ENCODE peak calls at places on chromosomes 13 and 19, in ten cellular contexts. H is left colon; Y is RCC 7860; K is CD8-positive, alpha-beta T cell; V is AG04450; P is foreskin fibroblast; E is effector CD8-positive, alpha-beta T cell; X is GM12892; W is cardiac fibroblast; T is WTC11. D is an unnamed sample.
A peak's percentile ranks its signal among the peaks of the same experiment; 100 is the strongest.

GRCh38 chr13:73556902-73557301 is 498.1 kb downstream of the KLF5 start:
- DNase-seq in E (no peak), H (no peak), V (no peak), P (no peak), T (no peak), Y (no peak), K (no peak), W (peak; percentile 13), X (no peak), D (no peak)

GRCh38 chr19:41998246-41999020 is 4.4 kb upstream of the ATP1A3 start:
- DNase-seq in X (peak; percentile 63), V (no peak), Y (no peak), E (no peak), W (peak; percentile 47), H (no peak), P (peak; percentile 80), K (peak; percentile 28), T (peak; percentile 80), D (no peak)

GRCh38 chr13:26529441-26529840 is 28.0 kb upstream of the WASF3 start:
- DNase-seq in Y (no peak), W (peak; percentile 71), V (peak; percentile 26), H (no peak), T (peak; percentile 77), K (no peak), X (no peak), E (no peak), P (peak; percentile 81), D (peak; percentile 51)

GRCh38 chr19:40398417-40399056 is 8.6 kb upstream of the HIPK4 start:
- DNase-seq in Y (no peak), V (no peak), H (peak; percentile 57), K (peak; percentile 52), W (no peak), E (peak; percentile 66), X (no peak), P (peak; percentile 57), T (peak; percentile 92), D (peak; percentile 53)

GRCh38 chr13:87769445-87769844 is 98.3 kb downstream of the SLITRK5 start:
- DNase-seq in T (no peak), X (no peak), Y (no peak), K (no peak), V (no peak), E (no peak), P (no peak), W (no peak), H (no peak), D (no peak)

GRCh38 chr13:47188802-47189201 is 291.9 kb upstream of the HTR2A start:
- DNase-seq in E (no peak), P (peak; percentile 96), Y (no peak), W (peak; percentile 87), V (no peak), X (no peak), T (no peak), K (no peak), H (no peak), D (no peak)

GRCh38 chr13:29991343-29991742 is 140.9 kb upstream of the UBL3 start:
- DNase-seq in E (no peak), P (peak; percentile 95), T (no peak), H (no peak), Y (peak; percentile 93), K (no peak), X (no peak), V (peak; percentile 48), W (peak; percentile 76), D (no peak)

GRCh38 chr19:34459614-34460013 is 21.9 kb upstream of the WTIP start:
- DNase-seq in Y (no peak), H (no peak), X (no peak), K (no peak), P (no peak), T (no peak), W (no peak), V (no peak), E (no peak), D (peak; percentile 59)

GRCh38 chr19:974564-975257 is 9.4 kb upstream of the WDR18 start:
- DNase-seq in E (no peak), V (no peak), X (no peak), H (no peak), T (no peak), P (no peak), K (no peak), W (no peak), Y (no peak), D (no peak)

GRCh38 chr13:112248909-112249592 is 127.1 kb upstream of the SPACA7 start:
- DNase-seq in Y (no peak), T (no peak), H (no peak), P (no peak), K (no peak), E (no peak), W (no peak), V (no peak), X (no peak), D (no peak)

GRCh38 chr19:16825312-16826168 is 3.7 kb upstream of the SIN3B start:
- DNase-seq in X (no peak), K (no peak), Y (peak; percentile 86), T (peak; percentile 59), P (peak; percentile 84), V (peak; percentile 51), H (peak; percentile 33), E (no peak), W (peak; percentile 59), D (peak; percentile 48)

D was measured in mucosa of gallbladder.